ENCODE peak calls at places on chromosomes 4 and X, in eight cellular contexts. Y is hepatocyte, T is heart left ventricle, X is left ventricle myocardium inferior, N is SK-N-SH, I is upper lobe of right lung, Z is esophagus squamous epithelium, L is MM.1S. Q is an unnamed sample. For H3K4me1, the result is how much of the 10 kb centered on the place peaks cover.

GRCh38 chr4:176034498-176034897 is 31.1 kb upstream of the WDR17 start:
- DNase-seq in Z (no peak), N (peak), I (no peak), T (no peak), X (no peak), Y (peak), L (peak), Q (no peak)

GRCh38 chr4:31417051-31417450 is 696.9 kb downstream of the PCDH7 start:
- DNase-seq in T (no peak), N (no peak), Z (no peak), Y (no peak), L (no peak), I (no peak), X (no peak), Q (no peak)

GRCh38 chr4:23993373-23993772 is 103.5 kb upstream of the PPARGC1A start:
- DNase-seq in N (no peak), L (no peak), X (no peak), T (no peak), Y (no peak), I (no peak), Z (no peak), Q (no peak)

GRCh38 chrX:129688097-129688496 is 33.3 kb upstream of the APLN start:
- DNase-seq in Y (no peak), Z (no peak), I (no peak), L (no peak), X (no peak), T (no peak), N (no peak), Q (no peak)

GRCh38 chr4:74283614-74284013 is 24.7 kb upstream of the EPGN start:
- DNase-seq in T (no peak), X (no peak), Z (no peak), I (no peak), N (no peak), Y (no peak), L (no peak), Q (no peak)

GRCh38 chrX:12330841-12331240 is 192.6 kb downstream of the FRMPD4 start:
- DNase-seq in T (no peak), X (no peak), L (no peak), Z (no peak), N (no peak), I (no peak), Y (no peak), Q (no peak)

GRCh38 chr4:152815078-152815477 is 35.3 kb downstream of the ARFIP1 start:
- DNase-seq in I (no peak), Y (no peak), T (no peak), N (no peak), L (peak), X (no peak), Z (no peak), Q (no peak)

GRCh38 chrX:129781134-129782014 is 1.6 kb downstream of the SASH3 start:
- DNase-seq in X (no peak), Y (no peak), I (peak), L (peak), Z (peak), N (no peak), T (peak), Q (no peak)

GRCh38 chrX:98141466-98141865 is 1257.8 kb downstream of the RPA4 start:
- DNase-seq in Z (no peak), N (no peak), Y (no peak), X (no peak), T (no peak), I (no peak), L (no peak), Q (no peak)

GRCh38 chr4:140809671-140810070 is 53.5 kb upstream of the TBC1D9 start:
- DNase-seq in N (no peak), Z (no peak), T (no peak), I (no peak), L (no peak), Y (no peak), X (no peak), Q (no peak)
- H3K4me1 ChIP-seq in N (under half), Z (under half), T (under half), I (under half), L (under half), Y (under half), X (under half), Q (under half)

GRCh38 chr4:146179784-146180405 is 4.4 kb downstream of the LSM6 start:
- DNase-seq in Z (no peak), I (no peak), L (no peak), N (no peak), X (no peak), T (no peak), Y (no peak), Q (no peak)
- H3K4me3 ChIP-seq in Z (no peak), I (no peak), L (no peak), N (no peak), X (no peak), T (no peak), Y (no peak), Q (no peak)

GRCh38 chrX:140355922-140356321 is 148.9 kb downstream of the SOX3 start:
- DNase-seq in N (no peak), Z (no peak), T (no peak), X (no peak), L (no peak), I (no peak), Y (no peak), Q (no peak)

GRCh38 chrX:140360284-140360683 is 144.6 kb downstream of the SOX3 start:
- DNase-seq in Z (no peak), I (no peak), T (no peak), L (no peak), Y (no peak), N (no peak), X (no peak), Q (no peak)

DNA sequence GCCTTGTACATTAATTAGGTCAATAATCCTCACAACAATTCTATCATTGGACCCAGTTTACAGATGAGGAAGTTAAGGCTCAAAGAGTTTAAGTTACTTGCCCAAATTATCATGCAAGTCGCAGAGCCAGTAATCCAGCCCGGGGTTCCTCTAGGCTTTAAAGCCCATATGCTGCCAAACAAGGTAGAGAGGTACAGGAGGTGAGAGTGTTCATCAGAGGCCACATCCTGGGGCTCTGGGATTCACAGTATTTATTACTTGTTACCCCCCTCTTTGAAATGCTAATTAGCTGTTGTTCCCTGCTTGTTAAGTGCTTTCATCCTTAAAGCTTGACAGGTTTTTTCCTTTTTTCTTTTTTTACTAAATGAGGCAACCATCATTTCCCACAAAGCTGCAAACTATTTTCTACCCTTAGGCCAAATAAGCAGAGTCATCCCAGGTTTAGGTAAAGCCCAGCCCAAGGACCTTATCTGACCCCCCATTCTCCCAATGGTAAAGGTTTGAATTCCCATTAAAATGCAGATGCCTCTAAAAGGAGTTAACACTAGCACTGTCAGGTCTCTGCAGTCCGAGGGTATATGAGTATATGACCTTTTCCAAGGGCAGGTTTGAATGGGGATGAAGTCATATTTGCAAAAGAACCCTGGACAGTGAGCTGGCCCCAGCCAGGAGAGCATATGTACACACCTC is 150.3 kb downstream of the SOX3 start:
- DNase-seq in Y (no peak), X (no peak), L (no peak), Z (no peak), T (no peak), N (no peak), I (no peak), Q (no peak)
- TF ChIP-seq CTCF in Y (no peak), X (no peak), L (no peak), Z (no peak), T (no peak), N (no peak), I (no peak), Q (no peak)

DNA sequence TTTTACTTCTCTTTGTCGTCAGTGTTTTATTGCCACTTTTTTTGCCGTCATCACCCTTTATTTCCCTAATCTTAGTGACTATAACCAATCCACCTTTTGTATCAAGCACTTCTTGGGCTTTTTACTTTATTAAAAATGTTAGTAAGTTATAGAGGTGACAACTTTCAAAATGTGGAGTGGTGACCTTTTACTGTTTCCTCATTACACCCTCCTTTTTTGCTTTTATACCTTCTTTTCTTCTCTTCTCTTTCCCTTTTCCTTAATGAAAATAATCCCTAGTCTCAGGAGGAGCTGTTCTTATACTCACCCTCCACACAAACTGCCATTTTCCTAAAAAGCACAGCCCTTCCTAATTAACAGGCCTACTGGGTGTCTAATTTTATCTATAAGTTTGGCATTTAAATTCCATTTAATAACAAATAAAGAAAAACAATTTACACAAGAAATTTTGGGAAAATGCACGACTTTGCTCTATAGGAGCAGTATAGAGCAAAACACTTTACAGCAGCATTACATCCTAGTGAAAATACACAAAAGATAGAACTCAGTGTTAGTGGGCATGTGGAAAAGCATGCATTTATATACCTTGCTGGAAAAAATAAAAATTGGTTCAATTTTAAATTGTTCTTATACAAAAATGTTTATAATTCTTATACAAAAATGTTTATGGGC is 27.3 kb downstream of the BBS12 start:
- DNase-seq in Y (no peak), T (no peak), Z (no peak), X (no peak), L (no peak), I (no peak), N (no peak), Q (no peak)
- H3K4me1 ChIP-seq in Y (under half), T (under half), Z (under half), X (under half), L (under half), I (under half), N (under half), Q (under half)

GRCh38 chrX:119340606-119341205 is 58.4 kb upstream of the SLC25A43 start:
- DNase-seq in L (no peak), T (no peak), Z (no peak), I (no peak), Y (no peak), N (no peak), X (no peak), Q (no peak)
- H3K4me3 ChIP-seq in L (no peak), T (no peak), Z (no peak), I (no peak), Y (no peak), N (no peak), X (no peak), Q (no peak)

GRCh38 chrX:110182865-110183264 is 135.0 kb downstream of the AMMECR1 start:
- DNase-seq in I (no peak), L (no peak), Y (no peak), X (no peak), T (no peak), Z (no peak), N (no peak), Q (no peak)
- TF ChIP-seq CTCF in I (no peak), L (no peak), Y (no peak), X (no peak), T (no peak), Z (no peak), N (no peak), Q (no peak)

GRCh38 chrX:6738518-6739470 is 203.9 kb upstream of the VCX3A start:
- DNase-seq in L (peak), Y (no peak), T (no peak), I (no peak), N (no peak), Z (no peak), X (no peak), Q (no peak)
- H3K4me1 ChIP-seq in L (half or more), Y (under half), T (under half), I (under half), N (under half), Z (under half), X (under half), Q (under half)